ENCODE peak calls at places on chromosomes 5 and 9, in eight cellular contexts. L, H, M, B, I, C, K and Q are unnamed samples. For H3K4me1 and H3K9me3, the result is how much of the 10 kb centered on the place peaks cover.

GRCh38 chr9:107760469-107761242 is 271.1 kb upstream of the KLF4 start:
- DNase-seq in L (peak), H (no peak), M (no peak), B (no peak), I (no peak), C (peak), K (no peak), Q (no peak)

GRCh38 chr5:61824396-61824795 is 481.6 kb upstream of the KIF2A start:
- DNase-seq in L (no peak), H (no peak), M (no peak), B (no peak), I (no peak), C (no peak), K (no peak), Q (no peak)

GRCh38 chr5:31049933-31050704 is 143.4 kb upstream of the CDH6 start:
- DNase-seq in L (no peak), H (no peak), M (no peak), B (no peak), I (no peak), C (no peak), K (no peak), Q (no peak)

GRCh38 chr9:14351206-14351605 is 37.3 kb upstream of the NFIB start:
- DNase-seq in L (peak), H (no peak), M (no peak), B (no peak), I (no peak), C (no peak), K (peak), Q (no peak)

GRCh38 chr5:30849801-30850370 is 343.6 kb upstream of the CDH6 start:
- DNase-seq in L (no peak), H (no peak), M (peak), B (no peak), I (no peak), C (no peak), K (no peak), Q (no peak)

GRCh38 chr9:456365-456764 is 241.7 kb downstream of the DOCK8 start:
- DNase-seq in L (peak), H (no peak), M (no peak), B (no peak), I (no peak), C (no peak), K (no peak), Q (no peak)

GRCh38 chr5:123538670-123539459 is 26.9 kb downstream of the CSNK1G3 start:
- DNase-seq in L (no peak), H (no peak), M (no peak), B (no peak), I (no peak), C (no peak), K (no peak), Q (no peak)

GRCh38 chr9:31034311-31034710 is 1350.1 kb upstream of the ACO1 start:
- DNase-seq in L (no peak), H (no peak), M (peak), B (no peak), I (no peak), C (no peak), K (peak), Q (no peak)

GRCh38 chr9:130120832-130121231 is 51.4 kb upstream of the NCS1 start:
- DNase-seq in L (no peak), H (no peak), M (no peak), B (no peak), I (no peak), C (no peak), K (no peak), Q (no peak)

GRCh38 chr9:94693485-94694191 is 32.9 kb upstream of the AOPEP start:
- DNase-seq in L (no peak), H (no peak), M (no peak), B (no peak), I (no peak), C (no peak), K (peak), Q (no peak)

GRCh38 chr9:137480686-137481683 is 21.9 kb upstream of the NSMF start:
- DNase-seq in L (peak), H (no peak), M (no peak), B (no peak), I (peak), C (no peak), K (no peak), Q (no peak)

GRCh38 chr5:175382171-175382570 is 61.8 kb downstream of the DRD1 start:
- DNase-seq in L (no peak), H (no peak), M (no peak), B (no peak), I (no peak), C (no peak), K (no peak), Q (no peak)

GRCh38 chr5:53031695-53032096 is 42.5 kb downstream of the ITGA2 start:
- DNase-seq in L (no peak), H (peak), M (peak), B (peak), I (no peak), C (no peak), K (peak), Q (no peak)

GRCh38 chr9:127159949-127160610 is 37.6 kb upstream of the ANGPTL2 start:
- DNase-seq in L (no peak), H (no peak), M (no peak), B (no peak), I (peak), C (peak), K (no peak), Q (no peak)

GRCh38 chr5:95530441-95530840 is 24.3 kb downstream of the SKIC3 start:
- DNase-seq in L (no peak), H (no peak), M (no peak), B (no peak), I (no peak), C (no peak), K (no peak), Q (no peak)

GRCh38 chr5:78569441-78569840 is 79.1 kb downstream of the LHFPL2 start:
- DNase-seq in L (no peak), H (peak), M (no peak), B (no peak), I (no peak), C (peak), K (no peak), Q (no peak)

GRCh38 chr5:50699737-50700136 is 33.3 kb downstream of the PARP8 start:
- DNase-seq in L (no peak), H (no peak), M (no peak), B (no peak), I (no peak), C (no peak), K (no peak), Q (no peak)

GRCh38 chr5:34742112-34742511 is 86.0 kb downstream of the RAI14 start:
- DNase-seq in L (no peak), H (no peak), M (no peak), B (no peak), I (no peak), C (no peak), K (no peak), Q (no peak)

GRCh38 chr5:32767948-32768427 is 56.9 kb downstream of the NPR3 start:
- DNase-seq in L (peak), H (no peak), M (peak), B (no peak), I (no peak), C (no peak), K (no peak), Q (no peak)

GRCh38 chr9:77066388-77066787 is 46.9 kb downstream of the FOXB2 start:
- DNase-seq in L (no peak), H (no peak), M (no peak), B (no peak), I (no peak), C (no peak), K (no peak), Q (no peak)

GRCh38 chr5:36363101-36363500 is 61.4 kb upstream of the RANBP3L start:
- DNase-seq in L (no peak), H (no peak), M (no peak), B (no peak), I (peak), C (no peak), K (no peak), Q (no peak)

GRCh38 chr5:113612060-113612496 is 98.6 kb downstream of the YTHDC2 start:
- DNase-seq in L (no peak), H (peak), M (peak), B (no peak), I (no peak), C (no peak), K (peak), Q (peak)

GRCh38 chr9:129209109-129209508 is 31.0 kb upstream of the IER5L start:
- DNase-seq in L (no peak), H (no peak), M (no peak), B (no peak), I (peak), C (no peak), K (no peak), Q (no peak)

GRCh38 chr9:38724749-38725148 is 4.8 kb upstream of the FAM240B start:
- DNase-seq in L (no peak), H (no peak), M (no peak), B (no peak), I (no peak), C (no peak), K (no peak), Q (no peak)

GRCh38 chr9:128150594-128151342 is 1.5 kb downstream of the LCN2 start:
- DNase-seq in L (no peak), H (peak), M (peak), B (no peak), I (peak), C (no peak), K (peak), Q (no peak)

GRCh38 chr5:121758640-121759039 is 93.0 kb upstream of the FTMT start:
- DNase-seq in L (no peak), H (no peak), M (no peak), B (no peak), I (no peak), C (no peak), K (no peak), Q (no peak)

DNA sequence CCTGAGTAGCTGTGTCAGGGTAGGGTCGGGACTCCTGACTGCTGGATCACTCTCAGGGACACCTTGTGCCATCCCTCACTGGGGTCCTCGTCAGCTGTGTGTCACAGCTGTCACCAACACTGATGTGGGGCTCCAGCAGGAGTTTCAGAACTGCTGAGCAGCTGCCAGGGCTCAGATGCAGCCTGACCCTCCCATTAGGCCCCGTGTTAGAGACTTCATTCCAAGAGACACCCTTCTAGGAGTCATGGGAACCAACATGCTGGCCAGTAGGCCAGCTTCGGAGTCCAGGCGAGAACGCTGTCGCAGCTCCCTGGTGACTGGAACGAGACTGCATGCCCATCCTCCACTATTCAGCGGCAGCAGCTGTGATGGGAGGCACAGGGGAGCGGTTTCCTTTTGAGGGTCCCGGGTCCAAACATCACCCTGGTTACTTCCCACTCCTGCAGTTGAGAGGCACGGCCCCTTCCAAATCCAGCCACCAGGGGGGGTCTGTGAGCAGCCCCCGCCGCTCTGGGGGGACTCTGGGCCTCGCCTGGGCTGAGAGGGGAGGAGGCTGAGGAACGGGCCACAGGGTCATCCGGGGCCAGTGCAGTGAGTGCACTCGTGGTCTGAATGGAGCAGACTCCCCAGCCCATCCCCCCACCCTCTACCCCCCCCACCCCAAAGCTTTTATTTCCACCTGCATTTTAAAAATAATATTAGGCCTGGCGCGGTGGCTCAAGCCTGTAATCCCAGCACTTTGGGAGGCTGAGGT is 12.6 kb upstream of the TCF7 start:
- DNase-seq in L (peak), H (peak), M (peak), B (peak), I (peak), C (peak), K (peak), Q (peak)
- H3K27ac ChIP-seq in L (no peak), H (no peak), M (no peak), B (no peak), I (no peak), C (no peak), K (peak), Q (peak)

DNA sequence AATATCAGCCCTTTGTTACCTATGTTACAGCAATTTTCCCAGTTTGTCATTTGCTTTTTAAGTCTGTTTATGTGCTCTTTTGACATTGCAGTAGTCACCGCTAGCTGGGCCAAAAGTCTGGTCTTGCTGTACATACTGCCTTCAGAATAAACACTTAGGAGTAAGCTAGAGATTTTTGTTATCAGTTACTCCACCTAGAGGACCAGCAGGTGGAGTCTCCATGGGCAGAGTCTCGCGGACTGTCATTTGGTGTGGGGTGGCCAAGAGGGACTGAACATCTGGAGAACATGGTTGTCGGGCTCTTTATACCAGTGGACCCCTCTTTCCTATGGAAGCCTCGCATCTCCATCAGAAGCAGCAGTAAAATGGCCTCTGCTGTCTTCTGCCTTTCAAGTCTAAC is 10.8 kb upstream of the MGAT1 start:
- DNase-seq in L (no peak), H (no peak), M (no peak), B (no peak), I (no peak), C (peak), K (no peak), Q (no peak)
- H3K4me1 ChIP-seq in L (half or more), H (under half), M (half or more), B (under half), I (under half), C (under half), K (under half), Q (under half)

GRCh38 chr5:4879693-4880303 is 260.3 kb upstream of the ADAMTS16 start:
- DNase-seq in L (peak), H (peak), M (peak), B (peak), I (peak), C (peak), K (peak), Q (no peak)

GRCh38 chr5:4880304-4880741 is 259.8 kb upstream of the ADAMTS16 start:
- DNase-seq in L (no peak), H (no peak), M (no peak), B (no peak), I (no peak), C (no peak), K (no peak), Q (no peak)

GRCh38 chr5:4879075-4879474 is 261.1 kb upstream of the ADAMTS16 start:
- DNase-seq in L (no peak), H (no peak), M (no peak), B (no peak), I (no peak), C (no peak), K (no peak), Q (no peak)

GRCh38 chr5:4883388-4883787 is 256.7 kb upstream of the ADAMTS16 start:
- DNase-seq in L (no peak), H (no peak), M (no peak), B (no peak), I (no peak), C (peak), K (no peak), Q (no peak)

DNA sequence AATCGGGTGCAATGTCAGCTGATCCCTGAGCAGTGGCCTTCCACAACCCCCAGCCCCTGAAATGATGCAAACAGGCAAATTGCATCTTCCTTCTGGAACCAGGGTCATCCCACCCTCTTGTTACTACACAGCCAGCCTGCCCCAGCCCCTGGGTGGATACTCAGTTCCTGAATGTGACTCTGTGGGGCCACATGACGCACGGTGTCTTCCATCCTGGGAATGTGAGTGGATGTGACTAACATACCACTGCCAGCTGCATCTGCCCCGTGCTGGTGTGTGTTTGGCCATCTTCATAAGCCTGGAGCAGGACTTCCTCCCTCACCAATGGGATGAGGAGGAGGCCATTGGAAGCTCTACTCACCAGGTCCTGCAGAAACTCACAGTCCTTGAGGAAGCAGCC is 257.9 kb upstream of the ADAMTS16 start:
- DNase-seq in L (no peak), H (no peak), M (no peak), B (no peak), I (no peak), C (peak), K (no peak), Q (no peak)
- H3K9me3 ChIP-seq in L (under half), H (under half), M (under half), B (under half), I (under half), C (under half), K (under half), Q (under half)

GRCh38 chr9:27335088-27335487 is 38.1 kb upstream of the EQTN start:
- DNase-seq in L (no peak), H (no peak), M (no peak), B (no peak), I (no peak), C (no peak), K (no peak), Q (no peak)

GRCh38 chr9:27339661-27340295 is 42.8 kb upstream of the EQTN start:
- DNase-seq in L (no peak), H (no peak), M (no peak), B (no peak), I (no peak), C (no peak), K (no peak), Q (no peak)

GRCh38 chr9:27338527-27338903 is 41.6 kb upstream of the EQTN start:
- DNase-seq in L (no peak), H (no peak), M (no peak), B (no peak), I (no peak), C (no peak), K (no peak), Q (no peak)

GRCh38 chr9:27337833-27338526 is 41.0 kb upstream of the EQTN start:
- DNase-seq in L (no peak), H (no peak), M (no peak), B (no peak), I (no peak), C (no peak), K (no peak), Q (no peak)

DNA sequence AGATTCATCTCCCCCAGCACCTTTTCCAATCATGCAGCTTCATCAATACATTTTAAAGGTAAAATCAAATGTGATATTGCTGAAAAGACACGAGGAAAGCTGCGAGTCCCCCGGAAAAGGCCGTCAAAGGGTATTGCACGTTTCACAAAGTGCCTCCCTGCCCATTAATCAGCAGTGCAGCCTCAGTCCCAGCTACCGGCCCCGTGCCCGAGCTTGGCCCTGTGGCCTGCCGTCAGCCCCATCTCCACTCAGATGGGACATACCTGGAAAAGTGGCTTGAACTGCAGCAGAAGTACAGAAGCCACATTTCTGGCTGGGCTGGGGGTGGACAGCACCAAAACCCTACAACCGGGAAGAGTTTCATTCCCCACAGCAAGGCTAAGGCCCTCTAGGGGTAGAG is 39.9 kb upstream of the EQTN start:
- DNase-seq in L (no peak), H (no peak), M (no peak), B (no peak), I (no peak), C (no peak), K (no peak), Q (no peak)
- H3K27ac ChIP-seq in L (no peak), H (no peak), M (no peak), B (no peak), I (no peak), C (no peak), K (no peak), Q (no peak)

GRCh38 chr5:147095740-147096139 is 139.1 kb upstream of the STK32A start:
- DNase-seq in L (no peak), H (no peak), M (no peak), B (no peak), I (no peak), C (no peak), K (no peak), Q (no peak)

GRCh38 chr5:147092044-147092443 is 142.8 kb upstream of the STK32A start:
- DNase-seq in L (no peak), H (no peak), M (no peak), B (no peak), I (no peak), C (no peak), K (no peak), Q (no peak)

GRCh38 chr5:147098233-147098790 is 136.5 kb upstream of the STK32A start:
- DNase-seq in L (peak), H (peak), M (peak), B (peak), I (peak), C (no peak), K (peak), Q (no peak)

DNA sequence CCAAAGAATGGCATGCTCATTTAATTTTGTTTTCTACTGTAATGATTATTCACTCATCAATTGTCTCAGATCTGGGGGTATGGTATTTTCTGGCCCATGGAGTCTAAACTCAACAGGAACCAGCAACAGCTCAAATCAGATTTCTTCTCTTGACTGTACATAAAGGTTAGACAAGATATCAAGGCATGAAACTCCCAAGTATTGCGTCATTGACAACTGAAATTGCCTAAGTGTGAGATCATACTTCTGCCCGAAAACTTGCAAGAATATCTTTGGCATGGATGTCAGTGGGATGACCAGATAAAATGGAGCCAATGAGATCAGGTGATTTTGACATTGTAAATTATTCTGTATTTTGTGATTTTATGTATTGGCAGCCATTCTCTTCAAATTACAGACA is 141.7 kb upstream of the STK32A start:
- DNase-seq in L (no peak), H (no peak), M (no peak), B (no peak), I (no peak), C (no peak), K (no peak), Q (no peak)
- H3K4me1 ChIP-seq in L (under half), H (under half), M (under half), B (under half), I (under half), C (under half), K (under half), Q (under half)